ENCODE peak calls at places on chromosomes 2 and 18, in seven cellular contexts. V is lower leg skin, J is K562, Q is gastrocnemius medialis, S is testis, F is body of pancreas, U is ovary. Z is an unnamed sample.
A peak's percentile ranks its signal among the peaks of the same experiment; 100 is the strongest.

GRCh38 chr2:186518945-186519344 is 32.9 kb downstream of the ZC3H15 start:
- DNase-seq in U (no peak), F (no peak), V (no peak), Q (no peak), S (no peak), J (no peak), Z (no peak)

GRCh38 chr2:96546321-96546720 is 9.8 kb downstream of the ARID5A start:
- DNase-seq in J (no peak), F (no peak), U (no peak), Q (no peak), V (no peak), S (no peak), Z (no peak)

GRCh38 chr2:220394433-220394832 is 767.0 kb downstream of the SLC4A3 start:
- DNase-seq in J (no peak), Q (no peak), V (no peak), S (peak; percentile 21), F (peak; percentile 14), U (no peak), Z (peak; percentile 44)

GRCh38 chr2:73202156-73203054 is at the start of gene NOTO:
- DNase-seq in F (peak; percentile 49), Q (no peak), J (no peak), S (peak; percentile 54), V (no peak), U (no peak), Z (no peak)

GRCh38 chr2:109168080-109168479 is 39.1 kb downstream of the SH3RF3 start:
- DNase-seq in Q (no peak), U (no peak), F (no peak), S (no peak), V (no peak), J (no peak), Z (no peak)

GRCh38 chr18:4831127-4831526 is 365.9 kb downstream of the AKAIN1 start:
- DNase-seq in J (no peak), U (no peak), S (no peak), V (no peak), F (no peak), Q (no peak), Z (no peak)

GRCh38 chr2:1460851-1461418 is 47.7 kb downstream of the TPO start:
- DNase-seq in F (no peak), U (no peak), V (no peak), S (no peak), Q (no peak), J (no peak), Z (no peak)

GRCh38 chr2:137951606-137952005 is 12.7 kb upstream of the HNMT start:
- DNase-seq in Q (no peak), S (no peak), F (no peak), J (no peak), U (no peak), V (no peak), Z (no peak)

GRCh38 chr18:21391074-21391673 is 149.1 kb downstream of the GREB1L start:
- DNase-seq in F (no peak), V (no peak), J (no peak), U (no peak), S (no peak), Q (no peak), Z (no peak)

GRCh38 chr2:237968048-237968862 is 1.4 kb downstream of the UBE2F start:
- DNase-seq in J (no peak), V (peak; percentile 67), U (no peak), S (peak; percentile 72), Q (peak; percentile 40), F (peak; percentile 23), Z (peak; percentile 60)

GRCh38 chr2:102520009-102520408 is 47.0 kb downstream of the SLC9A4 start:
- DNase-seq in Q (no peak), F (peak; percentile 27), V (no peak), J (peak; percentile 25), U (no peak), S (peak; percentile 54), Z (no peak)

GRCh38 chr2:47016172-47016913 is 100.7 kb upstream of the MCFD2 start:
- DNase-seq in Q (peak; percentile 95), J (peak; percentile 37), U (no peak), F (no peak), S (no peak), V (no peak), Z (no peak)

GRCh38 chr18:45748531-45748930 is 24.6 kb downstream of the SLC14A1 start:
- DNase-seq in S (no peak), V (no peak), U (no peak), F (no peak), Q (no peak), J (no peak), Z (no peak)

GRCh38 chr2:223692227-223692947 is 90.2 kb upstream of the SCG2 start:
- DNase-seq in Q (no peak), U (peak; percentile 52), V (peak; percentile 17), J (peak; percentile 10), F (peak; percentile 41), S (peak; percentile 51), Z (peak; percentile 35)

GRCh38 chr2:224281374-224281773 is 120.5 kb downstream of the FAM124B start:
- DNase-seq in U (no peak), J (no peak), V (no peak), F (no peak), S (no peak), Q (no peak), Z (no peak)

GRCh38 chr2:214293593-214293992 is 117.3 kb upstream of the VWC2L start:
- DNase-seq in V (no peak), Q (no peak), F (no peak), J (no peak), S (no peak), U (no peak), Z (no peak)

GRCh38 chr18:48959921-48960920 is 9.5 kb upstream of the SMAD7 start:
- DNase-seq in F (no peak), J (no peak), Q (no peak), V (no peak), U (no peak), S (no peak), Z (no peak)

GRCh38 chr2:231810905-231811304 is 24.7 kb downstream of the COPS7B start:
- DNase-seq in V (no peak), S (no peak), F (no peak), U (no peak), J (no peak), Q (no peak), Z (no peak)

GRCh38 chr2:108417254-108417653 is 31.8 kb upstream of the GCC2 start:
- DNase-seq in J (no peak), F (peak; percentile 23), V (no peak), S (no peak), Q (no peak), U (no peak), Z (peak; percentile 5)

GRCh38 chr18:79728931-79729586 is 49.5 kb downstream of the CTDP1 start:
- DNase-seq in S (no peak), V (no peak), J (no peak), Q (no peak), U (no peak), F (no peak), Z (no peak)

GRCh38 chr18:70295633-70296188 is 6.9 kb downstream of the SOCS6 start:
- DNase-seq in J (no peak), U (no peak), S (no peak), F (no peak), Q (no peak), V (no peak), Z (no peak)

GRCh38 chr2:102114290-102114721 is 28.2 kb upstream of the IL1R1 start:
- DNase-seq in U (no peak), S (no peak), Q (no peak), F (no peak), V (no peak), J (no peak), Z (no peak)

GRCh38 chr2:60260646-60261296 is 292.7 kb downstream of the BCL11A start:
- DNase-seq in Q (peak; percentile 56), V (no peak), S (no peak), F (peak; percentile 35), U (no peak), J (no peak), Z (no peak)

GRCh38 chr18:47547539-47548202 is 296.2 kb upstream of the SKOR2 start:
- DNase-seq in V (no peak), Q (no peak), J (no peak), S (no peak), F (no peak), U (no peak), Z (no peak)

GRCh38 chr18:47549141-47549540 is 297.7 kb upstream of the SKOR2 start:
- DNase-seq in U (no peak), J (no peak), S (no peak), Q (no peak), F (no peak), V (no peak), Z (no peak)

GRCh38 chr18:47550611-47551010 is 299.2 kb upstream of the SKOR2 start:
- DNase-seq in F (no peak), S (no peak), Q (no peak), U (no peak), V (no peak), J (no peak), Z (no peak)

GRCh38 chr18:47545613-47546012 is 294.2 kb upstream of the SKOR2 start:
- DNase-seq in U (no peak), S (no peak), J (no peak), Q (no peak), F (no peak), V (no peak), Z (no peak)
- TF ChIP-seq POLR2A in U (no peak), S (no peak), J (no peak), Q (no peak), F (no peak), V (no peak), Z (no peak)

GRCh38 chr2:71674158-71674807 is 220.9 kb downstream of the DYSF start:
- DNase-seq in J (no peak), V (no peak), F (no peak), S (peak; percentile 5), Q (no peak), U (peak; percentile 1), Z (no peak)
- TF ChIP-seq CTCF in J (no peak), V (no peak), F (no peak), S (no peak), Q (no peak), U (no peak), Z (no peak)

GRCh38 chr2:55906993-55907392 is 16.6 kb downstream of the EFEMP1 start:
- DNase-seq in V (no peak), U (no peak), F (no peak), Q (no peak), J (no peak), S (no peak), Z (no peak)
- TF ChIP-seq POLR2A in V (no peak), U (no peak), F (no peak), Q (no peak), J (no peak), S (no peak), Z (no peak)

GRCh38 chr2:38427053-38427452 is 50.0 kb upstream of the ATL2 start:
- DNase-seq in F (no peak), J (no peak), U (no peak), V (no peak), Q (no peak), S (no peak), Z (no peak)

GRCh38 chr2:38428940-38429339 is 51.9 kb upstream of the ATL2 start:
- DNase-seq in Q (no peak), U (no peak), S (no peak), J (no peak), F (no peak), V (no peak), Z (no peak)

GRCh38 chr2:38421274-38422056 is 44.4 kb upstream of the ATL2 start:
- DNase-seq in Q (no peak), V (no peak), F (no peak), J (no peak), S (no peak), U (no peak), Z (no peak)

GRCh38 chr2:38427936-38428335 is 50.9 kb upstream of the ATL2 start:
- DNase-seq in V (no peak), Q (no peak), J (no peak), U (no peak), F (no peak), S (no peak), Z (no peak)

GRCh38 chr2:38423763-38424162 is 46.7 kb upstream of the ATL2 start:
- DNase-seq in F (no peak), S (no peak), Q (no peak), J (no peak), U (no peak), V (no peak), Z (no peak)
- TF ChIP-seq CTCF in F (no peak), S (no peak), Q (no peak), J (no peak), U (no peak), V (no peak), Z (no peak)

Z was measured in heart left ventricle.